ENCODE peak calls at places on chromosome 6, in ten cellular contexts. G is OCI-LY7, V is body of pancreas, A is SJSA1, Z is mammary epithelial cell, R is cardiac muscle cell, B is lower lobe of right lung, H is PC-9, M is GM23338, O is endothelial cell of umbilical vein. T is an unnamed sample. For H3K36me3, the result is how much of the 10 kb centered on the place peaks cover.

GRCh38 chr6:152267967-152268845 is 369.0 kb downstream of the SYNE1 start:
- DNase-seq in G (peak), V (no peak), A (peak), Z (no peak), R (peak), B (no peak), H (no peak), M (peak), O (peak), T (no peak)

GRCh38 chr6:36098253-36098919 is 31.9 kb upstream of the MAPK13 start:
- DNase-seq in G (no peak), V (no peak), A (no peak), Z (no peak), R (no peak), B (no peak), H (no peak), M (no peak), O (no peak), T (no peak)

GRCh38 chr6:144064831-144065668 is 30.3 kb downstream of the SF3B5 start:
- DNase-seq in G (peak), V (peak), A (no peak), Z (no peak), R (no peak), B (no peak), H (no peak), M (peak), O (peak), T (no peak)

GRCh38 chr6:122778334-122778733 is 1.2 kb upstream of the FABP7 start:
- DNase-seq in G (no peak), V (no peak), A (no peak), Z (no peak), R (no peak), B (no peak), H (no peak), M (peak), O (no peak), T (no peak)

GRCh38 chr6:47698342-47698787 is at the start of gene ADGRF4:
- DNase-seq in G (no peak), V (no peak), A (no peak), Z (peak), R (peak), B (no peak), H (peak), M (peak), O (no peak), T (peak)

GRCh38 chr6:91704531-91704930 is 1117.7 kb upstream of the MAP3K7 start:
- DNase-seq in G (no peak), V (no peak), A (peak), Z (peak), R (no peak), B (no peak), H (peak), M (no peak), O (no peak), T (no peak)

GRCh38 chr6:136549359-136550044 is 720 bp downstream of the MAP7 start:
- DNase-seq in G (no peak), V (peak), A (no peak), Z (peak), R (no peak), B (peak), H (peak), M (peak), O (no peak), T (no peak)

GRCh38 chr6:30411515-30412207 is 66.7 kb downstream of the RPP21 start:
- DNase-seq in G (peak), V (peak), A (peak), Z (peak), R (peak), B (peak), H (no peak), M (peak), O (peak), T (no peak)

GRCh38 chr6:113654396-113654795 is 202.7 kb upstream of the MARCKS start:
- DNase-seq in G (no peak), V (peak), A (peak), Z (peak), R (peak), B (peak), H (peak), M (no peak), O (peak), T (peak)

GRCh38 chr6:21836292-21836691 is 242.7 kb downstream of the SOX4 start:
- DNase-seq in G (no peak), V (no peak), A (no peak), Z (no peak), R (no peak), B (no peak), H (no peak), M (no peak), O (no peak), T (no peak)

GRCh38 chr6:122803056-122803695 is 14.1 kb downstream of the SMPDL3A start:
- DNase-seq in G (no peak), V (no peak), A (peak), Z (no peak), R (peak), B (no peak), H (peak), M (no peak), O (no peak), T (no peak)

GRCh38 chr6:92779758-92780157 is 639.6 kb downstream of the EPHA7 start:
- DNase-seq in G (no peak), V (no peak), A (no peak), Z (peak), R (peak), B (peak), H (no peak), M (no peak), O (peak), T (no peak)

GRCh38 chr6:129153257-129153656 is 270.3 kb downstream of the LAMA2 start:
- DNase-seq in G (no peak), V (no peak), A (no peak), Z (no peak), R (no peak), B (no peak), H (no peak), M (no peak), O (no peak), T (no peak)

GRCh38 chr6:129146836-129147366 is 264.0 kb downstream of the LAMA2 start:
- DNase-seq in G (no peak), V (no peak), A (no peak), Z (no peak), R (no peak), B (no peak), H (no peak), M (no peak), O (no peak), T (no peak)

DNA sequence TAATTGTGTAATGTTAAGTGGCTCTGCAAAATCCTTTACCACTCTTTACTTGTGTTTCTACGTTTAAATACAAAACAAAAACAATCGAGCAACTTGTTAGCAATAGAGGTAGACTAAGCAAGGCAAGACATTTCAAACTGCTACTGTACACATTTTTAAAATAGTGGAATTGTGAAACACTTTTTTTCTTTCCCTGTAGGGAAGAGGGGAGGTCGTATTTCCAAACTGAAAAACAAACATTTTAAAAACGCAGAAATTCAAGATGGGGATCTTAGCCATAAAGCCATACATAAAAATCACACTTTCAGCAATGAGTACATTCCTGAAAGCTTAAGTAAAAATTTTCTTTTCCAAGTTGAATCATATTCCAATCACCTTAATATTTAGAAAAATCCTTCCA is 267.5 kb downstream of the LAMA2 start:
- DNase-seq in G (no peak), V (no peak), A (no peak), Z (no peak), R (no peak), B (no peak), H (no peak), M (no peak), O (no peak), T (no peak)
- H3K36me3 ChIP-seq in G (under half), V (under half), A (under half), Z (under half), R (under half), B (under half), H (under half), M (under half), O (under half), T (under half)

GRCh38 chr6:31630177-31630934 is 9.8 kb downstream of the PRRC2A start:
- DNase-seq in G (no peak), V (no peak), A (no peak), Z (no peak), R (no peak), B (no peak), H (no peak), M (no peak), O (no peak), T (no peak)
- H3K36me3 ChIP-seq in G (half or more), V (under half), A (half or more), Z (half or more), R (half or more), B (half or more), H (under half), M (half or more), O (half or more), T (half or more)

DNA sequence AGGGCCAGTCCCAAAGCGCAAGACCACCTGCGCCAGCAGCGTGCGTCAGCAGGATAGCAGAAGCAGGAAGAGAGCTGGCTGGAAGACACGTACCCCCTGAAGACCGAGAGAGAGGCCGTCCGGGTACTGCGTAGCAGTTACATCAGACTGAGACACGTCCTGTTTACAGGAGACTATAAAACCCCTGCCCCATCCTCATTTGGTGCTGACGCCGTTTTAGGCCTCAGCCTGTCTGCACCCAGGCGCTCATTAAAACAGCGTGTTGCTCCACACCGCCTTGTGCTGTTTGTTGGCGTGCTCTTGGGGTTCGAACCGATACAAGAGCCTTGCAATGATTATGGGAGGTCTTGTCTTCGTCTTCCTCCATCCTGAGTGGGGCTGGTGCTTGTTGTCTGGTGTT is 31.8 kb upstream of the ULBP3 start:
- DNase-seq in G (no peak), V (no peak), A (no peak), Z (no peak), R (no peak), B (no peak), H (no peak), M (no peak), O (no peak), T (no peak)
- H3K36me3 ChIP-seq in G (under half), V (under half), A (under half), Z (under half), R (under half), B (under half), H (under half), M (under half), O (under half), T (under half)

GRCh38 chr6:106581468-106581867 is 47.8 kb downstream of the RTN4IP1 start:
- DNase-seq in G (no peak), V (no peak), A (no peak), Z (no peak), R (no peak), B (no peak), H (no peak), M (no peak), O (no peak), T (no peak)
- H3K36me3 ChIP-seq in G (half or more), V (under half), A (under half), Z (under half), R (under half), B (under half), H (under half), M (under half), O (under half), T (under half)

GRCh38 chr6:160054271-160054670 is 67.3 kb upstream of the SLC22A1 start:
- DNase-seq in G (no peak), V (no peak), A (no peak), Z (no peak), R (no peak), B (no peak), H (no peak), M (no peak), O (no peak), T (no peak)
- H3K36me3 ChIP-seq in G (half or more), V (under half), A (half or more), Z (under half), R (half or more), B (half or more), H (under half), M (under half), O (under half), T (half or more)

DNA sequence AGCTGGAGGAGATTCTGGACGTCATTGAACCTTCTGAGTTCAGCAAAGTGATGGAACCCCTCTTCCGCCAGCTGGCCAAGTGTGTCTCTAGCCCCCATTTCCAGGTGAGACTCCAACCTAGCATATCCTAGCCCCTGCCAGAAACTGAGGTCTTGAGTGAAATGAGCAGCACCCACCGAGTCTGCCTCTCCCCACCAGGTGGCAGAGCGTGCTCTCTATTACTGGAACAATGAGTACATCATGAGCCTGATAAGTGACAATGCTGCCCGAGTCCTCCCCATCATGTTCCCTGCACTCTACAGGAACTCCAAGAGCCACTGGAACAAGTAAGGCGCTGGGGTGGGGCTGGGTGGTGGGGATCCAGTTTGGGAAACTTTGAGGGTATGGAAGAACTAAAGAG is 4.6 kb downstream of the MEA1 start:
- DNase-seq in G (peak), V (peak), A (peak), Z (no peak), R (peak), B (no peak), H (no peak), M (peak), O (peak), T (no peak)
- H3K36me3 ChIP-seq in G (half or more), V (under half), A (half or more), Z (under half), R (under half), B (half or more), H (under half), M (under half), O (under half), T (under half)